ENCODE peak calls at places on chromosomes 16 and 17, in seven cellular contexts. K is A549, U is uterus, C is heart left ventricle, O is HepG2, F is breast epithelium, Q is transverse colon. A is an unnamed sample.

GRCh38 chr17:8867361-8867981 is at the start of gene PIK3R6:
- DNase-seq in U (no peak), K (no peak), F (no peak), Q (no peak), O (no peak), C (no peak), A (no peak)

GRCh38 chr16:12057276-12057675 is 80.7 kb downstream of the SNX29 start:
- DNase-seq in C (no peak), O (no peak), F (no peak), U (no peak), Q (peak), K (no peak), A (no peak)

GRCh38 chr17:20938244-20938643 is 104.6 kb downstream of the USP22 start:
- DNase-seq in O (no peak), K (no peak), Q (no peak), U (no peak), F (no peak), C (no peak), A (no peak)

GRCh38 chr17:18323507-18324139 is 8.5 kb downstream of the SMCR8 start:
- DNase-seq in F (no peak), K (no peak), U (no peak), O (no peak), C (no peak), Q (no peak), A (no peak)

GRCh38 chr17:65519471-65519870 is 42.0 kb downstream of the AXIN2 start:
- DNase-seq in U (no peak), K (no peak), F (no peak), Q (no peak), O (no peak), C (no peak), A (no peak)

GRCh38 chr16:23257682-23258081 is 44.4 kb upstream of the SCNN1B start:
- DNase-seq in K (no peak), U (no peak), Q (no peak), O (no peak), C (no peak), F (no peak), A (no peak)

GRCh38 chr16:50473375-50473945 is 74.7 kb upstream of the NKD1 start:
- DNase-seq in K (no peak), C (no peak), Q (no peak), O (peak), U (no peak), F (no peak), A (no peak)

GRCh38 chr16:68644715-68645493 is at the start of gene CDH3:
- DNase-seq in C (no peak), Q (peak), K (no peak), U (peak), F (peak), O (no peak), A (no peak)

GRCh38 chr16:81601008-81601428 is 156.4 kb downstream of the CMIP start:
- DNase-seq in K (peak), Q (no peak), F (peak), O (no peak), U (no peak), C (peak), A (no peak)

GRCh38 chr16:1102921-1103648 is 7.0 kb upstream of the C1QTNF8 start:
- DNase-seq in O (no peak), Q (peak), F (no peak), U (peak), K (peak), C (peak), A (no peak)

GRCh38 chr16:77775911-77776909 is 12.2 kb upstream of the VAT1L start:
- DNase-seq in F (no peak), U (no peak), C (no peak), K (no peak), Q (no peak), O (peak), A (no peak)

GRCh38 chr16:23466162-23466885 is 13.3 kb upstream of the COG7 start:
- DNase-seq in C (no peak), Q (no peak), K (peak), U (no peak), F (no peak), O (no peak), A (no peak)

DNA sequence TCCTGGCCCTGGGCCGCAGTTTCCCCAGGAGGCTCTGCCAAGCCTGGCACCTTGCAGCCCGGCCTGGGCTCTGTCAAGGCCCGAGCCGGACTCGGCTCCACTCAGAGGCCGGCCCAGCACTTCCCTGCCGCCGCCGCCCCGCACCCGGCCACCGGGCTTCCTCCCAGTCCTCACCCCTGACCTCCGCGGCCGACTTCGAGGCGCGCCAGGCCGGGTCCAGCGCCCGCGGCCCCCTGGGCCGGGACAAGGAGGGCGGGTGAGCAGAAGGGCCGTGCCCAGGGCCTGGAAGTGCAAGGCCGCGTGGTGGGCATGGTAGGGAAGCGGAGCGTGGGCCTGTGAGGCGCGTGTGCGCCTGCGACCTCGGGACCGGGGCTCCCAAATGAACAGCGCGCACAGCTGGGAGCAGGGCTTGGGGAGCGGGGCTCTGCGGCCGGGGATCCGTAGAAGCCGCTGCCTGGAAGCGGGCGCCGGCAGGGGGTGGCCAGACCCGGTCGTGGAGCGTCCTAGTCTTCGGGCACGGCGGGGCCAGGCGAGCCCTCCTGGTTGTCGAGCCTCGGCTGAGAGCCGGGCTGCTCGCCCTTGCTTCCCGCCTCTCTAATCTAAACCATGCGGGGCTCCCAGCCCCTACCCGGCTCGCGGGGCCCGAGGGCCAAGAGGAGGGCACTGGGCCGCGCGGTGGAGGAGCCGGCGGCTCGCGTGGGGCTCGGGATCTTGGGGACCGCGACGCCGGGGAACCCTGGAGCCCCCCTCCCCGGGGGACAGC is 503 bp upstream of the TBX4 start:
- DNase-seq in K (no peak), O (no peak), U (no peak), Q (no peak), C (no peak), F (no peak), A (no peak)
- H3K4me3 ChIP-seq in K (no peak), O (no peak), U (no peak), Q (peak), C (peak), F (peak), A (peak)

DNA sequence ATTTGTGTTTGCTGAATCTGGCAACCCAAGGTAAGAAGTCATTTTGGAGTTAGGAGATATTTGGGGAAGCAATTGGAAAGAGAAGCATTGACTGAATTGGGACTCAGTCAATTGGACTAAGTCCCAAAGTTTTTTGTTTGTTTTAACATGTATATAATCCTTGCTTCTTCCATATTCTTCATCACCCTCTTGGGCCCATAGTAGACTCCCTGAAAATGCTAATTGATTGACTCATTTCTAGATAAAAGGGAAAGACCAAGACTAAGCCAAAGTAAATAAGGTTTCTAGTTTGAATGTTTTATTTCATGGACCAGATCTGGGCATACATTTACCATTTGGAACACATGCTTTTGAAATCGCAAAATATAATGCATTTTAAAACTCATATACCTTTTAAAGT is 674.2 kb upstream of the SOX9 start:
- DNase-seq in Q (no peak), U (no peak), C (no peak), K (no peak), F (no peak), O (no peak), A (no peak)
- TF ChIP-seq POLR2A in Q (no peak), U (no peak), C (no peak), K (no peak), F (no peak), O (no peak), A (no peak)

GRCh38 chr16:47144559-47144877 is 773 bp upstream of the NETO2 start:
- DNase-seq in K (no peak), F (no peak), C (no peak), Q (no peak), O (no peak), U (no peak), A (no peak)

GRCh38 chr16:47142469-47143328 is 1.0 kb downstream of the NETO2 start:
- DNase-seq in K (peak), U (no peak), F (no peak), C (no peak), O (no peak), Q (peak), A (no peak)

GRCh38 chr16:47143329-47143676 is 442 bp downstream of the NETO2 start:
- DNase-seq in U (peak), O (peak), F (no peak), K (peak), Q (peak), C (peak), A (no peak)

GRCh38 chr16:47141773-47142468 is 1.8 kb downstream of the NETO2 start:
- DNase-seq in K (peak), U (peak), C (peak), Q (peak), O (peak), F (peak), A (peak)

GRCh38 chr16:47143677-47144558 is at the start of gene NETO2:
- DNase-seq in F (no peak), K (peak), U (no peak), C (peak), O (peak), Q (peak), A (no peak)
- H3K4me3 ChIP-seq in F (peak), K (peak), U (no peak), C (peak), O (peak), Q (peak), A (peak)

DNA sequence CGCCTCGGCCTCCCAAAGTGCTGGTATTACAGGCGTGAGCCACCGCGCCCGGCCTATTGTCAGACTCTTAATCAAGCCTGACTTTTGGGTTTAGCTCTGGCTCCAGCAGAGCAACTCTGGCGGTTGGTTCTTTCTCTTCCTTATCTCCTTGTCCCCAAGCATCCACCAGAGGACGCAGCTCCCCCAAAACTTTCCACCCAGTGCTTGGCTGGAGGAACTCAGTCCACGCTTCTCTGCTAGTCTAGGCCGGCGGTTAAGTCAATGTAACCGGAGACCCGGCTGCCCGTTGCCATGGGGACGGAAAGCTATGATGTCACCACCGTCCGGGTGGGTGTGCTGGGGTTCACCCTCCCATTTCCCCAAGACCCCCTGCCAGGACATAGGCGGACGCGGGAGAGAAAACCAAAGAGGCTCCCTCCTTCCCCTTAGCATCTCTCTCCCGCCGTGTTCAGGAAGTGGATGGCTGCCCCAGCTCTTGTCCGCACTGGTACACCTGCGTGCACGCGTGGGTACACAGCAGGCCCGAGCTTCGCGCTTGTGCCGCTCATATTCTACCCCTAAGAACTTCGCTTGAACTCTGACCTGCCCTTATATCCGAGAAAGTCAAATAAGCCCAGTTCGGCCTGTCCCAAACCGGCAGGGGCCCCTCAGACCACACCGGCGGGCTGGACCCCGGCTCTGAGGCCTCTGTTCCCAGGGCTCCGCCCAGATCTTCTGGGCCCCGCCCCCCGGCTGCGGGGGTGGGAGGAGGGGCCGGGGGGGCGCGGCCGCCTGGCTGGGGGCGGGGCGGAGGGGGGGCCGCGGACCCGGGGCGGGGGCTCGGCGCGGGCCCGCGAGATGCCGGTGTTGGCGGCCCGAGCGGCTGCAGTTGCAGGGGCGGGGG is at the start of gene RND2:
- DNase-seq in F (peak), Q (peak), O (peak), K (peak), U (peak), C (peak), A (peak)
- TF ChIP-seq POLR2A in F (peak), Q (peak), O (no peak), K (peak), U (peak), C (no peak), A (no peak)

DNA sequence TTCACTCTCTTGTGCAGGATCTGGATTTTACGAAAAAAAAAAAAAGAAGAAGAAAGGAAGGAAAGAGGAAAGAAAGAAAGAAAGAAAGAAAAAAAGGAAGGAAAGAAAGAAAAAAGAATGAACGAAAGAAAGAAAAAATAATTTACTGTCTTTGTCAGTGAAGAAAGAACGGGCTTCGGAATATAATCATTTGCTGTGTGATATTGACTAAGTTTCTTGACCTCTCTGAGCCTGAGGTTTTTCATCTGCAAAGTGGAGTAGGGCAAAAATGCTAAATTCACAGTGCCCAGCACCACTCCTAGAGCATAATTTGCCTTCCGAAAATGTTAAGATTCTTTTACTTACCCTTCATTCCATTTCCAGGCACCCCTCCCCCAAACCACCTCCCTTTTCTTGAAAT is 333 bp upstream of the CCR10 start:
- DNase-seq in U (no peak), K (no peak), Q (no peak), C (no peak), F (no peak), O (no peak), A (no peak)
- H3K4me3 ChIP-seq in U (peak), K (peak), Q (peak), C (peak), F (peak), O (peak), A (peak)

GRCh38 chr16:53216798-53217197 is 162.0 kb downstream of the CHD9 start:
- DNase-seq in U (no peak), C (no peak), K (no peak), Q (no peak), O (no peak), F (no peak), A (no peak)

GRCh38 chr16:53224932-53225533 is 170.2 kb downstream of the CHD9 start:
- DNase-seq in Q (no peak), F (no peak), K (no peak), C (no peak), O (no peak), U (no peak), A (no peak)

GRCh38 chr16:53219795-53220194 is 165.0 kb downstream of the CHD9 start:
- DNase-seq in K (no peak), Q (no peak), C (no peak), U (no peak), O (no peak), F (no peak), A (no peak)

GRCh38 chr16:53220585-53220984 is 165.8 kb downstream of the CHD9 start:
- DNase-seq in C (no peak), K (no peak), O (peak), F (no peak), U (no peak), Q (no peak), A (no peak)
- TF ChIP-seq POLR2A in C (no peak), K (no peak), O (no peak), F (no peak), U (no peak), Q (no peak), A (no peak)

GRCh38 chr17:4972752-4973151 is 5.1 kb upstream of the SPAG7 start:
- DNase-seq in C (no peak), U (no peak), K (no peak), F (no peak), O (no peak), Q (no peak), A (no peak)
- H3K4me3 ChIP-seq in C (no peak), U (no peak), K (no peak), F (no peak), O (no peak), Q (no peak), A (no peak)

GRCh38 chr17:75614556-75615270 is 18.5 kb upstream of the SMIM5 start:
- DNase-seq in F (no peak), K (no peak), Q (no peak), C (peak), U (no peak), O (no peak), A (no peak)

GRCh38 chr17:75614006-75614405 is 19.2 kb upstream of the SMIM5 start:
- DNase-seq in O (no peak), C (peak), K (no peak), Q (no peak), U (no peak), F (no peak), A (no peak)

GRCh38 chr17:75612906-75613626 is 20.2 kb upstream of the SMIM5 start:
- DNase-seq in F (no peak), K (no peak), C (peak), O (no peak), Q (no peak), U (no peak), A (no peak)

GRCh38 chr17:75611746-75612437 is 21.3 kb upstream of the SMIM5 start:
- DNase-seq in K (no peak), U (no peak), Q (peak), C (peak), F (no peak), O (no peak), A (no peak)

GRCh38 chr17:75610103-75610984 is 22.7 kb downstream of the MYO15B start:
- DNase-seq in O (peak), Q (peak), K (peak), F (no peak), C (peak), U (no peak), A (no peak)
- TF ChIP-seq POLR2A in O (no peak), Q (peak), K (no peak), F (no peak), C (no peak), U (no peak), A (no peak)

A was measured in esophagus squamous epithelium.